ENCODE peak calls at places on chromosome 9, in eight cellular contexts. One of them, this sample, is unnamed.
A peak's percentile ranks its signal among the peaks of the same experiment; 100 is the strongest.

GRCh38 chr9:137294684-137295312 is 7.3 kb downstream of the NRARP start:
- DNase-seq in fibroblast of lung: no peak
- DNase-seq in IMR-90: peak; percentile 27
- DNase-seq in PC-3: peak; percentile 8
- DNase-seq in naive thymus-derived CD4-positive, alpha-beta T cell: no peak
- DNase-seq in CD8-positive, alpha-beta T cell: no peak
- DNase-seq in right atrium auricular region: no peak
- DNase-seq in brain microvascular endothelial cell: no peak
- DNase-seq in this sample: no peak

GRCh38 chr9:70257991-70258691 is 637 bp upstream of the SMC5 start:
- DNase-seq in PC-3: no peak
- DNase-seq in right atrium auricular region: peak; percentile 66
- DNase-seq in naive thymus-derived CD4-positive, alpha-beta T cell: no peak
- DNase-seq in fibroblast of lung: peak; percentile 52
- DNase-seq in brain microvascular endothelial cell: peak; percentile 34
- DNase-seq in IMR-90: peak; percentile 48
- DNase-seq in CD8-positive, alpha-beta T cell: no peak
- DNase-seq in this sample: no peak

GRCh38 chr9:101705135-101705661 is 33.2 kb downstream of the GRIN3A start:
- DNase-seq in brain microvascular endothelial cell: no peak
- DNase-seq in fibroblast of lung: no peak
- DNase-seq in naive thymus-derived CD4-positive, alpha-beta T cell: peak; percentile 35
- DNase-seq in right atrium auricular region: no peak
- DNase-seq in CD8-positive, alpha-beta T cell: no peak
- DNase-seq in PC-3: peak; percentile 30
- DNase-seq in IMR-90: no peak
- DNase-seq in this sample: no peak

GRCh38 chr9:131008086-131008485 is 888 bp upstream of the LAMC3 start:
- DNase-seq in brain microvascular endothelial cell: no peak
- DNase-seq in naive thymus-derived CD4-positive, alpha-beta T cell: no peak
- DNase-seq in right atrium auricular region: no peak
- DNase-seq in PC-3: no peak
- DNase-seq in fibroblast of lung: no peak
- DNase-seq in IMR-90: no peak
- DNase-seq in CD8-positive, alpha-beta T cell: no peak
- DNase-seq in this sample: no peak

GRCh38 chr9:102398205-102398604 is 596.9 kb upstream of the CYLC2 start:
- DNase-seq in fibroblast of lung: no peak
- DNase-seq in brain microvascular endothelial cell: no peak
- DNase-seq in IMR-90: no peak
- DNase-seq in naive thymus-derived CD4-positive, alpha-beta T cell: no peak
- DNase-seq in CD8-positive, alpha-beta T cell: no peak
- DNase-seq in PC-3: no peak
- DNase-seq in right atrium auricular region: no peak
- DNase-seq in this sample: no peak

GRCh38 chr9:137945581-137945980 is 68.0 kb downstream of the CACNA1B start:
- DNase-seq in naive thymus-derived CD4-positive, alpha-beta T cell: no peak
- DNase-seq in fibroblast of lung: peak; percentile 4
- DNase-seq in PC-3: peak; percentile 2
- DNase-seq in brain microvascular endothelial cell: no peak
- DNase-seq in right atrium auricular region: no peak
- DNase-seq in IMR-90: no peak
- DNase-seq in CD8-positive, alpha-beta T cell: no peak
- DNase-seq in this sample: no peak

GRCh38 chr9:68507098-68507795 is 33.4 kb downstream of the TMEM252 start:
- DNase-seq in naive thymus-derived CD4-positive, alpha-beta T cell: no peak
- DNase-seq in PC-3: peak; percentile 35
- DNase-seq in right atrium auricular region: no peak
- DNase-seq in CD8-positive, alpha-beta T cell: no peak
- DNase-seq in IMR-90: peak; percentile 51
- DNase-seq in fibroblast of lung: peak; percentile 71
- DNase-seq in brain microvascular endothelial cell: no peak
- DNase-seq in this sample: no peak

GRCh38 chr9:4530375-4530774 is 40.1 kb downstream of the SLC1A1 start:
- DNase-seq in brain microvascular endothelial cell: no peak
- DNase-seq in right atrium auricular region: no peak
- DNase-seq in PC-3: peak; percentile 93
- DNase-seq in naive thymus-derived CD4-positive, alpha-beta T cell: no peak
- DNase-seq in CD8-positive, alpha-beta T cell: no peak
- DNase-seq in IMR-90: no peak
- DNase-seq in fibroblast of lung: no peak
- DNase-seq in this sample: no peak

GRCh38 chr9:80874276-80874675 is 815.1 kb downstream of the TLE1 start:
- DNase-seq in PC-3: peak; percentile 80
- DNase-seq in IMR-90: peak; percentile 89
- DNase-seq in naive thymus-derived CD4-positive, alpha-beta T cell: no peak
- DNase-seq in CD8-positive, alpha-beta T cell: no peak
- DNase-seq in right atrium auricular region: no peak
- DNase-seq in brain microvascular endothelial cell: peak; percentile 42
- DNase-seq in fibroblast of lung: peak; percentile 35
- DNase-seq in this sample: no peak

GRCh38 chr9:130823435-130823834 is 11.6 kb upstream of the ABL1 start:
- DNase-seq in CD8-positive, alpha-beta T cell: no peak
- DNase-seq in fibroblast of lung: peak; percentile 67
- DNase-seq in PC-3: no peak
- DNase-seq in brain microvascular endothelial cell: peak; percentile 52
- DNase-seq in IMR-90: peak; percentile 69
- DNase-seq in right atrium auricular region: no peak
- DNase-seq in naive thymus-derived CD4-positive, alpha-beta T cell: no peak
- DNase-seq in this sample: no peak

GRCh38 chr9:3879731-3880493 is 354.1 kb upstream of the RFX3 start:
- DNase-seq in brain microvascular endothelial cell: no peak
- DNase-seq in fibroblast of lung: no peak
- DNase-seq in right atrium auricular region: no peak
- DNase-seq in naive thymus-derived CD4-positive, alpha-beta T cell: no peak
- DNase-seq in CD8-positive, alpha-beta T cell: no peak
- DNase-seq in PC-3: peak; percentile 60
- DNase-seq in IMR-90: no peak
- DNase-seq in this sample: no peak

GRCh38 chr9:123867034-123867433 is 62.9 kb downstream of the DENND1A start:
- DNase-seq in fibroblast of lung: no peak
- DNase-seq in right atrium auricular region: no peak
- DNase-seq in CD8-positive, alpha-beta T cell: no peak
- DNase-seq in IMR-90: no peak
- DNase-seq in brain microvascular endothelial cell: no peak
- DNase-seq in PC-3: no peak
- DNase-seq in naive thymus-derived CD4-positive, alpha-beta T cell: peak; percentile 29
- DNase-seq in this sample: no peak
- H3K27ac ChIP-seq in fibroblast of lung: no peak overlapping the region
- H3K27ac ChIP-seq in right atrium auricular region: no peak overlapping the region
- H3K27ac ChIP-seq in CD8-positive, alpha-beta T cell: no peak overlapping the region
- H3K27ac ChIP-seq in IMR-90: no peak overlapping the region
- H3K27ac ChIP-seq in brain microvascular endothelial cell: no peak overlapping the region
- H3K27ac ChIP-seq in PC-3: no peak overlapping the region
- H3K27ac ChIP-seq in naive thymus-derived CD4-positive, alpha-beta T cell: no peak overlapping the region
- H3K27ac ChIP-seq in this sample: no peak overlapping the region

DNA sequence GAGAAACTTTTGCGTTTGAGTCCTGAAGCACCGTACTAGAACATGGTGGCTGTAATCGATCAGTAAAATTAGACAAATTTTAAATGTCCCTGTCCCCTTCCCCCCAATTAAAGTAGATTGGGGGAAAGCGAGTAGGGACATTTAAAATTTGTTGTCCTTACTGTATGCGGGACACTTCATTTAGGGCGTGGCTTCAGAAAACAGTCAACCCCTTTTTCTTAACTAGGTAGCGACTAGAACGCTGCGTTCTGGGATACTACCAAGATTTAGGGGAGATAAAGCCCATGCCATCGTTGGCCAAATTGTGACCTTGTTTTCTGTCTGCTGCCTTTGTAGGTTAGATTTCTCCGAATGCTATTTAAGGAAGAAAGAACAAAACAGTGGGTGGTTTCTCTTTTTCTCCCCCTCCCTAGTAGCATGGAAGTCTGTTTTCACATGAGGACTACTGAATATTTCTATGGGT is 1.2 kb downstream of the CKS2 start:
- DNase-seq in fibroblast of lung: peak; percentile 40
- DNase-seq in right atrium auricular region: no peak
- DNase-seq in CD8-positive, alpha-beta T cell: no peak
- DNase-seq in naive thymus-derived CD4-positive, alpha-beta T cell: no peak
- DNase-seq in PC-3: peak; percentile 23
- DNase-seq in brain microvascular endothelial cell: no peak
- DNase-seq in IMR-90: no peak
- DNase-seq in this sample: no peak
- H3K27ac ChIP-seq in fibroblast of lung: peak overlapping the region; percentile 94
- H3K27ac ChIP-seq in right atrium auricular region: peak overlapping the region; percentile 84
- H3K27ac ChIP-seq in CD8-positive, alpha-beta T cell: no peak overlapping the region
- H3K27ac ChIP-seq in naive thymus-derived CD4-positive, alpha-beta T cell: no peak overlapping the region
- H3K27ac ChIP-seq in PC-3: no peak overlapping the region
- H3K27ac ChIP-seq in brain microvascular endothelial cell: peak overlapping the region; percentile 39
- H3K27ac ChIP-seq in IMR-90: peak overlapping the region; percentile 77
- H3K27ac ChIP-seq in this sample: peak overlapping the region; percentile 86

DNA sequence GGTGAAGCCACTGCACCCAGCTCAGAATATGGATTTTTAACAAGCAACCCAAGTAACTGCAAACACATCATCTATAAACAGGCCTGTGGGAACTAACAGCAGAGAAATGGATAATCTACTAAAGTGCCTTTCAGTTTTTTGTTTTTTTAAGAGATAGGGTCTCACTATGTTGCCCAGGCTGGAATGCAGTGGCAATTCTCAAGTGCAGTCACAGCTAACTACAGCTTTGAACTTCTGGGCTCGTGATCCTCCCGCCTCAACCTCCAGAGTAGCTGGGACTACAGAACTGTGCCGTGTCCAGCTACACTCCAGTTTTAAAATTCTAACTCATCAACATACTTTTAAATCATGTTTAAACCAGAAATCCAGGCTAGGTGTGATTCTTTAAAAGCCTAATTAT is 11.9 kb downstream of the TUT7 start:
- DNase-seq in brain microvascular endothelial cell: no peak
- DNase-seq in right atrium auricular region: no peak
- DNase-seq in CD8-positive, alpha-beta T cell: no peak
- DNase-seq in fibroblast of lung: no peak
- DNase-seq in PC-3: no peak
- DNase-seq in IMR-90: no peak
- DNase-seq in naive thymus-derived CD4-positive, alpha-beta T cell: no peak
- DNase-seq in this sample: no peak
- H3K27ac ChIP-seq in brain microvascular endothelial cell: no peak overlapping the region
- H3K27ac ChIP-seq in right atrium auricular region: no peak overlapping the region
- H3K27ac ChIP-seq in CD8-positive, alpha-beta T cell: no peak overlapping the region
- H3K27ac ChIP-seq in fibroblast of lung: no peak overlapping the region
- H3K27ac ChIP-seq in PC-3: no peak overlapping the region
- H3K27ac ChIP-seq in IMR-90: no peak overlapping the region
- H3K27ac ChIP-seq in naive thymus-derived CD4-positive, alpha-beta T cell: no peak overlapping the region
- H3K27ac ChIP-seq in this sample: no peak overlapping the region

DNA sequence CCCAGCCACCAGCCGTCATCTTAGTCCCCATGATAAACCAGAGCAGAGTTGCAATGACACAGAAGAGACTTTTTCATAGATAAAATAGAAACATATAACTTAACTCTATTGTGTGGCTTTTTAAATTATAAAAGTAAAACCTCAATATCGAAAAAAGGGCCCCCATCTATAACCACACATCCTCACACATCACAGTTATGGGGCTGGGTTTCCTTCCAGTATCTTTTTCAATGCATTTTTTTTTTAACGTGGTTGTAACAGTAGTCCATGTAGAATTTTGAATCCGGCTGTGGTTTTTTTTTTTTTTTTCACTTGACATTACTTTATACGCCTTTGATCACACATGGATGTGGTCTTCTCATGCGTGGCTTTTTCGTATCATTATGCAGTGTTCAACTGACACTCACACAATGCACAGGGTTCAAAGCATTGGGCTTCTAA is 77.4 kb downstream of the CFAP77 start:
- DNase-seq in CD8-positive, alpha-beta T cell: no peak
- DNase-seq in fibroblast of lung: no peak
- DNase-seq in brain microvascular endothelial cell: no peak
- DNase-seq in right atrium auricular region: no peak
- DNase-seq in naive thymus-derived CD4-positive, alpha-beta T cell: peak; percentile 75
- DNase-seq in PC-3: no peak
- DNase-seq in IMR-90: no peak
- DNase-seq in this sample: no peak
- H3K27ac ChIP-seq in CD8-positive, alpha-beta T cell: no peak overlapping the region
- H3K27ac ChIP-seq in fibroblast of lung: no peak overlapping the region
- H3K27ac ChIP-seq in brain microvascular endothelial cell: no peak overlapping the region
- H3K27ac ChIP-seq in right atrium auricular region: no peak overlapping the region
- H3K27ac ChIP-seq in naive thymus-derived CD4-positive, alpha-beta T cell: no peak overlapping the region
- H3K27ac ChIP-seq in PC-3: no peak overlapping the region
- H3K27ac ChIP-seq in IMR-90: no peak overlapping the region
- H3K27ac ChIP-seq in this sample: no peak overlapping the region

GRCh38 chr9:91071185-91071990 is 269.8 kb downstream of the SYK start:
- DNase-seq in CD8-positive, alpha-beta T cell: no peak
- DNase-seq in right atrium auricular region: peak; percentile 23
- DNase-seq in IMR-90: peak; percentile 99
- DNase-seq in PC-3: peak; percentile 75
- DNase-seq in naive thymus-derived CD4-positive, alpha-beta T cell: no peak
- DNase-seq in fibroblast of lung: peak; percentile 94
- DNase-seq in brain microvascular endothelial cell: peak; percentile 96
- DNase-seq in this sample: peak; percentile 71
- H3K27ac ChIP-seq in CD8-positive, alpha-beta T cell: no peak overlapping the region
- H3K27ac ChIP-seq in right atrium auricular region: no peak overlapping the region
- H3K27ac ChIP-seq in IMR-90: peak overlapping the region; percentile 73
- H3K27ac ChIP-seq in PC-3: peak overlapping the region; percentile 95
- H3K27ac ChIP-seq in naive thymus-derived CD4-positive, alpha-beta T cell: no peak overlapping the region
- H3K27ac ChIP-seq in fibroblast of lung: peak overlapping the region; percentile 80
- H3K27ac ChIP-seq in brain microvascular endothelial cell: peak overlapping the region; percentile 94
- H3K27ac ChIP-seq in this sample: no peak overlapping the region

GRCh38 chr9:95502248-95502647 is 14.5 kb downstream of the PTCH1 start:
- DNase-seq in CD8-positive, alpha-beta T cell: no peak
- DNase-seq in PC-3: no peak
- DNase-seq in right atrium auricular region: no peak
- DNase-seq in naive thymus-derived CD4-positive, alpha-beta T cell: no peak
- DNase-seq in IMR-90: no peak
- DNase-seq in fibroblast of lung: no peak
- DNase-seq in brain microvascular endothelial cell: no peak
- DNase-seq in this sample: no peak

GRCh38 chr9:95497772-95498171 is 19.0 kb downstream of the PTCH1 start:
- DNase-seq in right atrium auricular region: no peak
- DNase-seq in fibroblast of lung: peak; percentile 93
- DNase-seq in IMR-90: peak; percentile 77
- DNase-seq in PC-3: no peak
- DNase-seq in CD8-positive, alpha-beta T cell: no peak
- DNase-seq in brain microvascular endothelial cell: no peak
- DNase-seq in naive thymus-derived CD4-positive, alpha-beta T cell: no peak
- DNase-seq in this sample: no peak

GRCh38 chr9:95498641-95499040 is 18.1 kb downstream of the PTCH1 start:
- DNase-seq in brain microvascular endothelial cell: no peak
- DNase-seq in CD8-positive, alpha-beta T cell: no peak
- DNase-seq in IMR-90: no peak
- DNase-seq in PC-3: no peak
- DNase-seq in right atrium auricular region: no peak
- DNase-seq in naive thymus-derived CD4-positive, alpha-beta T cell: no peak
- DNase-seq in fibroblast of lung: no peak
- DNase-seq in this sample: no peak

GRCh38 chr9:95499847-95500246 is 16.9 kb downstream of the PTCH1 start:
- DNase-seq in brain microvascular endothelial cell: no peak
- DNase-seq in right atrium auricular region: no peak
- DNase-seq in CD8-positive, alpha-beta T cell: no peak
- DNase-seq in IMR-90: peak; percentile 57
- DNase-seq in PC-3: no peak
- DNase-seq in naive thymus-derived CD4-positive, alpha-beta T cell: no peak
- DNase-seq in fibroblast of lung: peak; percentile 72
- DNase-seq in this sample: no peak

GRCh38 chr9:95499101-95499676 is 17.6 kb downstream of the PTCH1 start:
- DNase-seq in brain microvascular endothelial cell: no peak
- DNase-seq in fibroblast of lung: no peak
- DNase-seq in right atrium auricular region: no peak
- DNase-seq in naive thymus-derived CD4-positive, alpha-beta T cell: no peak
- DNase-seq in IMR-90: peak; percentile 32
- DNase-seq in PC-3: no peak
- DNase-seq in CD8-positive, alpha-beta T cell: no peak
- DNase-seq in this sample: no peak
- H3K27ac ChIP-seq in brain microvascular endothelial cell: no peak overlapping the region
- H3K27ac ChIP-seq in fibroblast of lung: no peak overlapping the region
- H3K27ac ChIP-seq in right atrium auricular region: no peak overlapping the region
- H3K27ac ChIP-seq in naive thymus-derived CD4-positive, alpha-beta T cell: no peak overlapping the region
- H3K27ac ChIP-seq in IMR-90: no peak overlapping the region
- H3K27ac ChIP-seq in PC-3: no peak overlapping the region
- H3K27ac ChIP-seq in CD8-positive, alpha-beta T cell: no peak overlapping the region
- H3K27ac ChIP-seq in this sample: peak overlapping the region; percentile 53

GRCh38 chr9:127027694-127028093 is 94.7 kb downstream of the ANGPTL2 start:
- DNase-seq in naive thymus-derived CD4-positive, alpha-beta T cell: no peak
- DNase-seq in fibroblast of lung: no peak
- DNase-seq in PC-3: no peak
- DNase-seq in CD8-positive, alpha-beta T cell: no peak
- DNase-seq in brain microvascular endothelial cell: no peak
- DNase-seq in right atrium auricular region: no peak
- DNase-seq in IMR-90: no peak
- DNase-seq in this sample: no peak
- H3K27ac ChIP-seq in naive thymus-derived CD4-positive, alpha-beta T cell: no peak overlapping the region
- H3K27ac ChIP-seq in fibroblast of lung: no peak overlapping the region
- H3K27ac ChIP-seq in PC-3: no peak overlapping the region
- H3K27ac ChIP-seq in CD8-positive, alpha-beta T cell: no peak overlapping the region
- H3K27ac ChIP-seq in brain microvascular endothelial cell: no peak overlapping the region
- H3K27ac ChIP-seq in right atrium auricular region: no peak overlapping the region
- H3K27ac ChIP-seq in IMR-90: no peak overlapping the region
- H3K27ac ChIP-seq in this sample: no peak overlapping the region

This sample was measured in adrenal gland.